ENCODE peak calls at places on chromosome 3, in eight cellular contexts. I, B, R, V, C, G, M and A are unnamed samples.

GRCh38 chr3:32901005-32901932 is 50.2 kb upstream of the CCR4 start:
- DNase-seq in C (no peak), B (no peak), V (no peak), I (no peak), G (no peak), M (no peak), R (no peak), A (no peak)

GRCh38 chr3:23961064-23961463 is 16.0 kb downstream of the NR1D2 start:
- DNase-seq in B (no peak), C (no peak), I (peak), G (no peak), V (no peak), R (no peak), M (no peak), A (no peak)

GRCh38 chr3:124916837-124917409 is 17.6 kb downstream of the MUC13 start:
- DNase-seq in C (no peak), M (no peak), I (no peak), V (no peak), R (no peak), B (no peak), G (peak), A (no peak)

GRCh38 chr3:197003461-197004385 is 25.9 kb downstream of the MELTF start:
- DNase-seq in C (no peak), R (no peak), G (no peak), B (no peak), M (no peak), I (no peak), V (no peak), A (no peak)

GRCh38 chr3:150357923-150358322 is 50.2 kb upstream of the TSC22D2 start:
- DNase-seq in I (no peak), R (no peak), V (no peak), B (no peak), M (no peak), G (no peak), C (no peak), A (no peak)

GRCh38 chr3:74139648-74140047 is 474.8 kb downstream of the CNTN3 start:
- DNase-seq in R (no peak), B (no peak), M (no peak), I (no peak), C (no peak), G (peak), V (no peak), A (no peak)

GRCh38 chr3:22371036-22371435 is 620.0 kb upstream of the ZNF385D start:
- DNase-seq in I (no peak), C (no peak), V (no peak), B (no peak), M (no peak), R (no peak), G (no peak), A (no peak)

GRCh38 chr3:53243165-53243564 is 12.7 kb downstream of the TKT start:
- DNase-seq in G (peak), R (no peak), M (no peak), V (no peak), I (no peak), C (no peak), B (no peak), A (no peak)

GRCh38 chr3:128072454-128073184 is 20.4 kb downstream of the SEC61A1 start:
- DNase-seq in I (no peak), R (no peak), G (no peak), M (no peak), B (no peak), C (no peak), V (no peak), A (no peak)

GRCh38 chr3:182487048-182487447 is 306.3 kb upstream of the ATP11B start:
- DNase-seq in M (no peak), C (no peak), B (no peak), G (no peak), R (no peak), I (no peak), V (no peak), A (no peak)

GRCh38 chr3:9746330-9746729 is 3.4 kb upstream of the OGG1 start:
- DNase-seq in G (no peak), B (no peak), C (no peak), V (no peak), R (no peak), I (peak), M (no peak), A (no peak)

GRCh38 chr3:153209596-153209995 is 47.6 kb downstream of the RAP2B start:
- DNase-seq in B (peak), V (no peak), G (no peak), M (no peak), I (peak), R (no peak), C (peak), A (peak)

GRCh38 chr3:40858364-40859115 is 333.8 kb downstream of the ZNF621 start:
- DNase-seq in V (no peak), I (no peak), G (no peak), C (no peak), M (no peak), B (no peak), R (no peak), A (no peak)

GRCh38 chr3:131712662-131713061 is 209.9 kb upstream of the MRPL3 start:
- DNase-seq in I (no peak), V (no peak), M (no peak), B (no peak), G (peak), R (no peak), C (no peak), A (no peak)

GRCh38 chr3:131716007-131716406 is 213.2 kb upstream of the MRPL3 start:
- DNase-seq in R (no peak), C (no peak), V (no peak), G (no peak), M (no peak), B (no peak), I (no peak), A (no peak)

GRCh38 chr3:131716943-131717342 is 214.2 kb upstream of the MRPL3 start:
- DNase-seq in B (no peak), I (no peak), C (no peak), R (no peak), G (no peak), M (no peak), V (no peak), A (no peak)

GRCh38 chr3:131713416-131714118 is 210.8 kb upstream of the MRPL3 start:
- DNase-seq in V (no peak), I (no peak), B (no peak), G (no peak), C (no peak), R (no peak), M (no peak), A (no peak)

DNA sequence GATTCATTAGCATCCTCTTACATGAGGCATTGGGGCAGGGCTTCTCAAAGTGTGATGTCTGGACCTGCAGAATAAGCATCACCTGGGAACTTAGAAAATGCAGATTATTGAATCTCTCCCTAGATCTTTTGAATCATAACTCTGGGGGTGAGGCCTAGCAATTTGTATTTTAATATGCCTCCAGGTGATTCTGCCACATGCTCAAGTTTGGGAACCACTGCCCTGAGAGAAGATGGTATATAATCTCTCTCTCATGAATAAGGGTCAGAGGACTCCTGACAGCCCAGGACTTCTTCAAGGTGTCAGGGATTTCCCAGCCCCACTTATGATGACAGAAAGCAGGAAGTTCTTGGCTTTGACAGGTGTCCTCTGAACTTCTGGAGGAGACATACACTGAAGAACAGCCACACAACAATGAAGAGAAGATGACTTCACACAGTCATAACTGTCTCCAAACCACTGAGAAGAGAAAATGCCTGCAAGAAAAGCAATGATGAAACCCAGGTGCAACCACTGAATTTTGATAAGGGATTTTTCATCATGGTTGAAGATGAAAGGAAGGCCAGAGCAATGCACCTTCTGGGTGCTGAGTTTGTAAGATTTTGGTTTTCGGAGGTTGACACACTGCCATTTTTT is 211.9 kb upstream of the MRPL3 start:
- DNase-seq in G (no peak), R (no peak), I (no peak), M (no peak), V (peak), C (no peak), B (no peak), A (no peak)
- TF ChIP-seq RAD21 in G (no peak), R (no peak), I (no peak), M (no peak), V (peak), C (no peak), B (no peak), A (no peak)

GRCh38 chr3:141397996-141398395 is 29.7 kb downstream of the ZBTB38 start:
- DNase-seq in B (no peak), R (no peak), M (no peak), C (no peak), V (no peak), G (no peak), I (no peak), A (no peak)

GRCh38 chr3:141401095-141401494 is 32.8 kb downstream of the ZBTB38 start:
- DNase-seq in B (no peak), R (no peak), V (no peak), I (no peak), C (no peak), G (no peak), M (no peak), A (no peak)

GRCh38 chr3:141399200-141399599 is 30.9 kb downstream of the ZBTB38 start:
- DNase-seq in G (no peak), V (no peak), M (no peak), I (no peak), B (no peak), R (no peak), C (no peak), A (no peak)

GRCh38 chr3:141401584-141402475 is 33.5 kb downstream of the ZBTB38 start:
- DNase-seq in G (peak), M (no peak), V (no peak), I (no peak), B (peak), C (no peak), R (no peak), A (no peak)

GRCh38 chr3:141399979-141400971 is 32.0 kb downstream of the ZBTB38 start:
- DNase-seq in I (no peak), C (no peak), M (peak), B (no peak), V (no peak), R (no peak), G (no peak), A (no peak)
- H3K4me3 ChIP-seq in I (no peak), C (no peak), M (no peak), B (no peak), V (peak), R (no peak), G (no peak), A (no peak)

DNA sequence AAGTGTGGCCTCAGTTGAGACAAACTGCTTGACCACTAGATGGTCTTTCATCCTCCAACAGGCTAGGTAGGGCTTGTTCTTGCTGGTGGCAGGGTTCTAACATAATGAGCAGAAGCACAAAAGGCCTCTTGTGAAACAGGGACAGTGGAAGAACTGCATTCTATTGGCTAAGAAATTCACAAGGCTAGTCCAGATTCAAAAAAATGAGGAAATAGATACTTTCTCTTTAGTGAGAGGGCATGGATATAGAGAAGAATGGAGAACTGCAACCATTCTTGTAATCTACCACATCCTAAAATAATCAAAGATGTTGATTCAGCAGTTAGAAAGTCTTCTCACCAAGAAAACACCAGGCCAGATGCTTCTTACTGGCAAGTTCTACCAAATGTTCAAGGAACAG is 143.7 kb upstream of the LRIG1 start:
- DNase-seq in C (no peak), M (no peak), V (no peak), I (no peak), B (no peak), R (no peak), G (no peak), A (no peak)
- TF ChIP-seq RAD21 in C (no peak), M (no peak), V (no peak), I (no peak), B (no peak), R (no peak), G (no peak), A (no peak)

DNA sequence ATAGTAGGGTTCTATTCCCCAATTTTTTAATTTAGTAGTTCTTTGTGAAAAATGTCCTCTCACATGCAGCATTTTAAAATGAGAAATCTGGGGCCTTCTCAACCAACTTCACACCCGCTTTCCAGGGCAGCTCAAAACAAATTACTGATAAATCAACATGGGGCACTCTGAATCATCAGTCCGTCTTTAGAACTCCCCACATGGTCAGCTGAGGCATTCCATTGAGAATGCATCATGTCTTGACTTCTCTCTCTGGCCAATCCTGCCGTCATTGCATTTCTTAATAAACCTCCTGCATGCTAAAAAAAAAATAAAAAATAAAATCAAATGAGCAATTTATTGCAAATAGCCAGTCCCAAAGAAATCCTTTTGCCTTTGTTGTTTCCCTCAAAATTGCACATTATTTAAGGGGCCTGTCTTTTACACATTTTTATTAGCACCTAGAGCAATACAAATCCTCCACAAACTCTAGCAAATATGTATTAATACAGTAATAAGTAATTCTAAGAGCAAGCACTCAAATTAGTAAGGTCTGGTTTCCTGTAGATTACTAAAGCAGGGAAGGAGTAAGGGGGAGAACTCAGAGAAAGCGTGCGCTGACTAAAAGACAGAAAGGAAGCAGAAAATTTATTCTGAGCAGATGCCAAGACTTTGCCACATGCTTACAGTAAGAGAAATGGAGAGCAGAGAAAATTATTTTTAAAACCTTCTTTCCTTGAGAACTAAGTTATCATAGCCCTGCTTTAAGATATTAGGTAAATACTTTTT is 175.7 kb downstream of the TNIK start:
- DNase-seq in G (peak), V (peak), C (peak), M (no peak), B (peak), I (peak), R (no peak), A (no peak)
- H3K4me3 ChIP-seq in G (no peak), V (peak), C (no peak), M (no peak), B (no peak), I (no peak), R (no peak), A (no peak)

DNA sequence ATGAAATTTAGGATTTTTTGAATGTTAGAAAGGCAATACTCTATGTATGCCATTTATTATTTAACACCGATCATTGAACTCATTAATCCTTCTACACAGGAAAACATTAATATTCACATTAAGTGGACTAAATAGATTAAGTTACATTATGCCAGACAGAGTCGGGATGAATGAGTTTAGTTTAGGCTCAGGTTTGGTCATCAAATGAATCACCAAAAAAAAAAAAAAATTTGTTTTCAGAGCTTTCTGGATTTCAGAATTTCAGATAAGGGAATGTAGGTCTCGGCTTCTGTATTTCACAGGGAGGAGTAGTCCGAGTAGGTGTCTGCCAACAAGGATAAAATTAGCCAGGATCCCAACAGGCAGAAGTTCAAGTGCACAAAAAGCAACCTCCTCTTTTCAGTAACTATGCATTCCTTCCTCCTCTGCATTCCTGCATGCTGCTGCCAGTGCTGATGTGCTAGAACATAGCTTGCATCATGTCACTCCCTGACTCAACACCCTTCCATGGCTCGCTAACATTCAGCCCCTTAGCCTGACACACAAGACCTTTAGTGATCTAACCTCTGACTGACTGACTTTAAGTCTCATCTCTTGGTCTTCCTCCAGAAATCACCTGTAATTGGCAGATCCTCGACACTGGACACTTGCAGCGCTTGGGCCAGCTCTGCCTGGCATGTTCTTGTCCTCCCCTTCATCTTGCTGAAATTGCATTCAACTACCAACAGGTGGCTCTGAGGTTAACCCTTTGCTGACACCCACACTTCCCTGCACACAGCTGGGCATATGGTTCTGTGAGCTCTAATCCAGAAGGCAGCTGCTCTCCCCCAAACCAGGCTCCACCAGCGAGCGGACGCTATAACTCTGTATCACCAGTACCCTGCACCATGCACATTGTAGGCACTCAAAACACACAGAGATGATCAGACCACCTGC is 145.4 kb upstream of the PROK2 start:
- DNase-seq in V (no peak), B (peak), R (peak), G (peak), M (peak), I (peak), C (peak), A (peak)
- TF ChIP-seq RAD21 in V (peak), B (peak), R (no peak), G (peak), M (no peak), I (no peak), C (peak), A (peak)

DNA sequence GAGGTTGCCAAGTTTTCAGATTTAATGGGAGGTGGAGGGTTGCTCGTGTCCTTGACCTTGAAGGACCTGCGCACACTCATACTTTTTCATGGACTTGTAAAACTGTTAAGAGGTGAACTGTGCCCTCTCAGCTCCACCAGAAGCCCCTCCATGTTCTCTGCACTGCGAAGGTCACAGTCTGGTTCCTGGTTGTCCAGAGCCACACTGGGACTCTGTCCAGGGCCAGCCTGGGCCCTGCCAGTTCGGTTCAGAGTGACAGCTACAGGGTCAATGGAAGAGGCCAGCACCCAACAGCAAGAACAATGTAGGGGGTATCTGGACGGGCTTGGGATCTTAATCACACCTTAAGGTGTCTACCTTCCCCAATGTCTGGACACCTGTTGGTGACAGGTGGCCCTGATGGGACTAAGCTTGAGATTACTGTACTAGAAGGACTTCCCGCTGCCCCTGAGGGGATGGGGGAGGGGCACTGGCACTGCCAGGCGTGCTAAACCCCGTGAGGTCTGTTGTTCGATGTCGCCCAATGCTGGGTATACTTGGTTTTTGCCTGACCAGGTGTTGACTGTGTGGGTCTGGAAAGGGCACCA is 34.7 kb downstream of the GRK7 start:
- DNase-seq in R (no peak), M (no peak), V (no peak), I (no peak), G (no peak), C (no peak), B (no peak), A (no peak)
- H3K4me3 ChIP-seq in R (no peak), M (no peak), V (no peak), I (no peak), G (no peak), C (no peak), B (no peak), A (peak)